ENCODE peak calls at places on chromosome 6, in five cellular contexts. F, B, S, R and W are unnamed samples.

GRCh38 chr6:18536693-18537092 is 149.5 kb downstream of the RNF144B start:
- DNase-seq in B (peak; percentile 12), F (no peak), R (no peak), S (no peak), W (no peak)

GRCh38 chr6:168865-169455 is 123.3 kb upstream of the DUSP22 start:
- DNase-seq in R (peak; percentile 69), S (peak; percentile 58), B (peak; percentile 42), F (peak; percentile 44), W (peak; percentile 30)

GRCh38 chr6:101117397-101118185 is 236.5 kb upstream of the ASCC3 start:
- DNase-seq in B (no peak), R (no peak), S (no peak), F (no peak), W (no peak)

GRCh38 chr6:63858691-63859090 is 223.1 kb downstream of the PHF3 start:
- DNase-seq in S (no peak), F (no peak), B (no peak), R (no peak), W (no peak)

GRCh38 chr6:7974932-7975763 is 64.6 kb upstream of the TXNDC5 start:
- DNase-seq in F (peak; percentile 75), R (peak; percentile 89), S (no peak), B (peak; percentile 39), W (peak; percentile 98)

GRCh38 chr6:6998194-6998569 is 109.6 kb upstream of the RREB1 start:
- DNase-seq in B (no peak), F (no peak), R (peak; percentile 33), S (no peak), W (no peak)

GRCh38 chr6:163744256-163744925 is 329.9 kb downstream of the QKI start:
- DNase-seq in F (no peak), S (no peak), R (no peak), B (no peak), W (no peak)

GRCh38 chr6:140806431-140806830 is 1326.3 kb upstream of the GJE1 start:
- DNase-seq in S (no peak), R (no peak), B (no peak), F (no peak), W (peak; percentile 16)

GRCh38 chr6:88653936-88654335 is 309.5 kb downstream of the RNGTT start:
- DNase-seq in R (no peak), S (no peak), B (no peak), F (no peak), W (no peak)

GRCh38 chr6:17865243-17865642 is 122.2 kb downstream of the KIF13A start:
- DNase-seq in B (no peak), F (peak; percentile 98), S (no peak), R (no peak), W (no peak)

GRCh38 chr6:133546098-133546497 is 304.9 kb downstream of the EYA4 start:
- DNase-seq in B (no peak), S (no peak), R (peak; percentile 87), F (no peak), W (peak; percentile 21)

DNA sequence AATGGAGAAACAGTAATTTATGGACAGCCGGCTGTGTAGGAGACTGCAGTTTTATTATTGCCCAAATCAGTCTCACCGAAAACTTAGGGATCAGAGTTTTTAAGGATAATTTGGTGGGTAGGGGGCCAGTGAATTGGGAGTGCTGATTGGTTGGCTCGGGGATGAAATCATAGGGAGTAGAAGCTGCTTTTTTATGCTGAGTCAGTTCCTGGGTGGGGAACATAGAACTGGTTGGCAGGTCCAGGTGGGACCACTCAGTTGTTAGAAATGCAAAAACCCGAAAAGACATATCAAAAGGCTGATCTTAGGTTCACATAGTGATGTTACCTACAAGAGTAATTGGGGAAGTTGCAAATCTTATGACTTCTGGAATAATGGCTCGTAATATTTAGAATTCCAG is 59.3 kb downstream of the DOP1A start:
- DNase-seq in S (no peak), R (no peak), F (no peak), B (no peak), W (no peak)
- H3K4me3 ChIP-seq in S (no peak overlapping the region), R (no peak overlapping the region), F (no peak overlapping the region), B (no peak overlapping the region), W (no peak overlapping the region)

DNA sequence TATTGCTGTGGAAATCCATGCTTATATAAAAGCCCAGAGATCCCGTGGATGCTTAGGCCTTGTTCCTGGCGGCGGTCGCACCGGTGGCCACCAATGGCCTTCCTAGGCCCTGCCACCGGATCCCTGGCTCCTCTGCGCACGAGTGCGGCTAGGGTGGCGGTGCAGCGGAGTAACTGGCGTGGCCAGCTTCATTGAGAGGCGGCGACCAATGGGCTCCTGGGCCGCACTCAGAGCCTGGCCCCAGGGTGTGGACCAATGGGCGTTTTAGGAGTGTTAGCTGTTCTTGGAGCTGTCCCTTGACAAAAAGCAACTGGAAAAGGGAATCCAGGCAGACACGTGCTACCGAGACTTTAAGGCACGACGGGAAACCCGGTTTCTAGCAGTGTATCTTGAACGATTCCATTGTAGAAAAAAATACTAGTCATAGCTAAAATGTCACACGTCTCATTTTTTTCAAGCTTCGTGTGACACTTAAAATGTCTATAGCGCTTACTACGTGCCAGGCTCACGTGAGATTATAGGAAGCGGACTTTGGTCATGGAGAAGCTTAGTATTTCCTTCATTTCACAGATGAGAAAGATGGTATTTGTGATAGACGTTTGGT is 1.7 kb downstream of the AMD1 start:
- DNase-seq in R (peak; percentile 96), B (peak; percentile 82), F (peak; percentile 88), S (peak; percentile 59), W (peak; percentile 84)
- H2AFZ ChIP-seq in R (no peak overlapping the region), B (no peak overlapping the region), F (no peak overlapping the region), S (no peak overlapping the region), W (no peak overlapping the region)

GRCh38 chr6:39339557-39340555 is 17.4 kb upstream of the KCNK16 start:
- DNase-seq in B (no peak), S (no peak), R (peak; percentile 13), F (peak; percentile 14), W (no peak)

GRCh38 chr6:39341942-39342341 is 19.4 kb upstream of the KCNK16 start:
- DNase-seq in S (no peak), B (no peak), F (no peak), R (no peak), W (no peak)

GRCh38 chr6:39338406-39338805 is 15.9 kb upstream of the KCNK16 start:
- DNase-seq in R (no peak), S (no peak), F (no peak), B (no peak), W (no peak)

GRCh38 chr6:39341352-39341751 is 18.9 kb upstream of the KCNK16 start:
- DNase-seq in S (no peak), R (no peak), F (no peak), B (no peak), W (no peak)

DNA sequence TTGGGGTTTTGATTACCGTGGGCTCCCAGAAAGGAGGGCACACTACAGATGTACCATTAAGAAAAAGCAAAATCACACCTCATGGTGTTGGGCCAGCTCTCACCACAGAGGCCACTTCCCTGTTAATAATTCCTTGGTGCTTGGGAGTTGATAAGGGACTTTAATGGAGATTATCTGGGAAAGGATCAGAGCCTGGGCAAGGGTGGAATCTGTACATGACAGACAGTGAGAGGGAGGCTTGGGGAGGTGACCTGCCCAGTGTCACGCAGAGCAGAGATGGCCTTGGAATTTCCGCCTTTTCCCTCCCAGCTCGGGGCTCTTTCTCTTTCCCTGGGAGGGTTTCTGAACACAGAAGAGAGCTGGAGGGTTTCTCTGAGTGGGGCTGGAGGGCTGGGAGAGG is 16.6 kb upstream of the KCNK16 start:
- DNase-seq in S (no peak), F (no peak), B (no peak), R (no peak), W (no peak)
- H3K9ac ChIP-seq in S (no peak overlapping the region), F (no peak overlapping the region), B (no peak overlapping the region), R (no peak overlapping the region), W (no peak overlapping the region)

GRCh38 chr6:167349816-167350215 is 24.9 kb downstream of the TTLL2 start:
- DNase-seq in B (no peak), F (no peak), R (no peak), S (no peak), W (no peak)
- H3K4me3 ChIP-seq in B (no peak overlapping the region), F (no peak overlapping the region), R (no peak overlapping the region), S (no peak overlapping the region), W (no peak overlapping the region)

DNA sequence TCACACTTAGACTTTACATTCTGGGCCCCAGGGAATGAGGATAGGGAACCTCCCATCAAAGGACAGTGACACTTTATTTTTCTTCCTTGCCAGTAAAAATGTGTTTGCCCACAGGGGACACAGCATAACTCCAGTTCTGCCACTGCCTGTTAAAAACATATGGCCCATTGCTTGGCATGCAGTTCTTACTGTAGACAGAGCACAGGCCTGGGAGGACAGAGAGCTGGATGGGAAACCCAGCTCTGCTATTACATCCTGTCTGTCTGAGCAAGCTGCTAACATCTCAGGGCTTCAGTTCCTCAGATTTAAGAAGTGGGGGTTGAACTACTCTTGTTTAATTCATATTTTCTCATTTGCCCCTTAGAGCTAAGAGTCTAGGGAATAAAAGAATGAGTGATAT is 120.2 kb downstream of the AKAP7 start:
- DNase-seq in B (no peak), R (no peak), F (no peak), S (no peak), W (no peak)
- H2AFZ ChIP-seq in B (no peak overlapping the region), R (no peak overlapping the region), F (no peak overlapping the region), S (no peak overlapping the region), W (no peak overlapping the region)

GRCh38 chr6:134647861-134648260 is 302.0 kb downstream of the ALDH8A1 start:
- DNase-seq in F (no peak), B (no peak), R (no peak), S (no peak), W (no peak)
- H3K9ac ChIP-seq in F (no peak overlapping the region), B (no peak overlapping the region), R (no peak overlapping the region), S (no peak overlapping the region), W (no peak overlapping the region)

DNA sequence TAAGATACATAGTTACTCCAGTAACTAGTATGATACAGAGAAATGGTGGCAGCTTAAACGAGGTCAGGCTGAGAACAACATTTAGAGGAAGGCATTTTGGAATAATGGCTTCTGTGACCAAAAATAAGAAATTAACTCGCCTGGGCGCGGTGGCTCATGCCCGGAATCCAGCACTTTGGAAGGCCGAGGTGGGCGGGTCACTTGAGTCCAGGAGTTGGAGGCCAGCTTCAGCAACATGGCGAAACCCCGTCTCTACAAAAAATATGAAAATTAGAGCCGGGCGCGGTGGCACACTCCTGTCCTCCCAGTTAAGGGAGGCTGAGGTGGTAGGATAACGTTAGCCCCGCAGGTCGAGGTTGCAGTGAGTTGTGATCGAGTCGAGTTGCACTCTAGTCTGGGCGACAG is 1.8 kb downstream of the IGF2R start:
- DNase-seq in R (no peak), F (no peak), S (no peak), B (no peak), W (no peak)
- H3K4me3 ChIP-seq in R (peak overlapping the region; percentile 85), F (peak overlapping the region; percentile 77), S (peak overlapping the region; percentile 67), B (peak overlapping the region; percentile 83), W (peak overlapping the region; percentile 73)

GRCh38 chr6:11279213-11279780 is 46.8 kb upstream of the NEDD9 start:
- DNase-seq in S (no peak), B (no peak), R (peak; percentile 37), F (no peak), W (no peak)
- H2AFZ ChIP-seq in S (no peak overlapping the region), B (no peak overlapping the region), R (peak overlapping the region; percentile 17), F (no peak overlapping the region), W (no peak overlapping the region)

DNA sequence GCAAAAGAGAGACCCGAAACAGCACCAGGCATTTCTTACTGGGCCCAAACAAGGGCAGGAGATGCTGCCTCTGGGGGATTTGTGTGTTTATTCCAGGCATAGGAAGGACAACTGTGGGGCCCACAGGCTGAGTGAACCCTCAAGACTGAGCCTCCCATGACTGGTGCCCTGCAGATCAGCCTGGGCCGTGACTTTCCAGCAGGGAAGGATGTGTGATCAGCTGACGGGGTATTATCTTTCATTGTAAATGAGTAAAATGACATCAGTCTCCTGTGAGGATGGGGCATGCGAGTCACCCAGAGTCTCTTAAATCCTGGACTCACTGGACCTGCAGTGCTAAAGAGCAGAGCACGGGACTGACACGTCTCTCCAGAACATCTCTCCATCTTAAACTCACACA is 3.9 kb upstream of the TEAD3 start:
- DNase-seq in B (no peak), F (no peak), R (peak; percentile 41), S (no peak), W (peak; percentile 23)
- H3K9ac ChIP-seq in B (no peak overlapping the region), F (no peak overlapping the region), R (no peak overlapping the region), S (no peak overlapping the region), W (no peak overlapping the region)